ENCODE peak calls at places on chromosomes 1 and 21, in six cellular contexts. One of them, this sample, is unnamed.

GRCh38 chr1:185520188-185520935 is 203.3 kb upstream of the IVNS1ABP start:
- DNase-seq in gastrocnemius medialis: no peak
- DNase-seq in A549: no peak
- DNase-seq in adrenal gland: no peak
- DNase-seq in breast epithelium: no peak
- DNase-seq in NB4: peak; percentile 20
- DNase-seq in this sample: no peak

GRCh38 chr21:35611752-35612151 is 448.6 kb downstream of the SETD4 start:
- DNase-seq in adrenal gland: no peak
- DNase-seq in NB4: no peak
- DNase-seq in gastrocnemius medialis: no peak
- DNase-seq in breast epithelium: no peak
- DNase-seq in A549: no peak
- DNase-seq in this sample: no peak

GRCh38 chr1:7427066-7427465 is 344.0 kb upstream of the VAMP3 start:
- DNase-seq in adrenal gland: no peak
- DNase-seq in NB4: no peak
- DNase-seq in gastrocnemius medialis: no peak
- DNase-seq in A549: no peak
- DNase-seq in breast epithelium: no peak
- DNase-seq in this sample: no peak

GRCh38 chr1:12488666-12489354 is 129.2 kb downstream of the DHRS3 start:
- DNase-seq in gastrocnemius medialis: no peak
- DNase-seq in A549: no peak
- DNase-seq in adrenal gland: no peak
- DNase-seq in NB4: no peak
- DNase-seq in breast epithelium: no peak
- DNase-seq in this sample: no peak

GRCh38 chr1:68456207-68456606 is 6.5 kb upstream of the RPE65 start:
- DNase-seq in adrenal gland: no peak
- DNase-seq in NB4: no peak
- DNase-seq in gastrocnemius medialis: no peak
- DNase-seq in A549: no peak
- DNase-seq in breast epithelium: no peak
- DNase-seq in this sample: no peak

GRCh38 chr1:168609133-168609715 is 32.8 kb downstream of the XCL1 start:
- DNase-seq in NB4: peak; percentile 15
- DNase-seq in adrenal gland: peak; percentile 36
- DNase-seq in breast epithelium: peak; percentile 59
- DNase-seq in gastrocnemius medialis: peak; percentile 91
- DNase-seq in A549: no peak
- DNase-seq in this sample: no peak

GRCh38 chr1:26145041-26145959 is 13.6 kb upstream of the FAM110D start:
- DNase-seq in NB4: peak; percentile 81
- DNase-seq in breast epithelium: peak; percentile 68
- DNase-seq in A549: peak; percentile 67
- DNase-seq in adrenal gland: peak; percentile 89
- DNase-seq in gastrocnemius medialis: peak; percentile 78
- DNase-seq in this sample: no peak

GRCh38 chr1:153533689-153534201 is 2.0 kb downstream of the S100A6 start:
- DNase-seq in NB4: no peak
- DNase-seq in adrenal gland: peak; percentile 45
- DNase-seq in A549: peak; percentile 87
- DNase-seq in gastrocnemius medialis: peak; percentile 59
- DNase-seq in breast epithelium: no peak
- DNase-seq in this sample: peak; percentile 91

GRCh38 chr1:33060579-33061083 is 20.3 kb upstream of the AZIN2 start:
- DNase-seq in NB4: peak; percentile 57
- DNase-seq in breast epithelium: no peak
- DNase-seq in gastrocnemius medialis: peak; percentile 31
- DNase-seq in A549: no peak
- DNase-seq in adrenal gland: no peak
- DNase-seq in this sample: peak; percentile 44

GRCh38 chr1:66140072-66140471 is 347.4 kb downstream of the PDE4B start:
- DNase-seq in breast epithelium: no peak
- DNase-seq in adrenal gland: no peak
- DNase-seq in gastrocnemius medialis: no peak
- DNase-seq in A549: no peak
- DNase-seq in NB4: no peak
- DNase-seq in this sample: no peak

GRCh38 chr1:2388004-2388913 is 3.1 kb downstream of the MORN1 start:
- DNase-seq in breast epithelium: no peak
- DNase-seq in gastrocnemius medialis: no peak
- DNase-seq in A549: no peak
- DNase-seq in adrenal gland: peak; percentile 20
- DNase-seq in NB4: no peak
- DNase-seq in this sample: no peak

GRCh38 chr1:41850029-41850428 is 68.7 kb downstream of the HIVEP3 start:
- DNase-seq in NB4: no peak
- DNase-seq in breast epithelium: no peak
- DNase-seq in A549: no peak
- DNase-seq in gastrocnemius medialis: no peak
- DNase-seq in adrenal gland: no peak
- DNase-seq in this sample: no peak

GRCh38 chr1:158014702-158015320 is 21.4 kb downstream of the KIRREL1 start:
- DNase-seq in adrenal gland: no peak
- DNase-seq in NB4: no peak
- DNase-seq in breast epithelium: no peak
- DNase-seq in gastrocnemius medialis: no peak
- DNase-seq in A549: no peak
- DNase-seq in this sample: no peak

GRCh38 chr1:234659538-234659937 is 49.6 kb upstream of the IRF2BP2 start:
- DNase-seq in adrenal gland: peak; percentile 70
- DNase-seq in breast epithelium: no peak
- DNase-seq in NB4: peak; percentile 71
- DNase-seq in A549: peak; percentile 69
- DNase-seq in gastrocnemius medialis: no peak
- DNase-seq in this sample: peak; percentile 72

GRCh38 chr21:40841524-40842196 is 5.3 kb downstream of the DSCAM start:
- DNase-seq in breast epithelium: no peak
- DNase-seq in adrenal gland: peak; percentile 41
- DNase-seq in NB4: peak; percentile 13
- DNase-seq in A549: peak; percentile 3
- DNase-seq in gastrocnemius medialis: peak; percentile 13
- DNase-seq in this sample: no peak

GRCh38 chr1:54453509-54453908 is 47.3 kb upstream of the SSBP3 start:
- DNase-seq in adrenal gland: no peak
- DNase-seq in gastrocnemius medialis: no peak
- DNase-seq in NB4: no peak
- DNase-seq in breast epithelium: peak; percentile 19
- DNase-seq in A549: no peak
- DNase-seq in this sample: no peak

GRCh38 chr1:3785458-3786157 is 10.7 kb downstream of the LRRC47 start:
- DNase-seq in breast epithelium: no peak
- DNase-seq in adrenal gland: peak; percentile 62
- DNase-seq in gastrocnemius medialis: no peak
- DNase-seq in NB4: peak; percentile 37
- DNase-seq in A549: no peak
- DNase-seq in this sample: no peak

GRCh38 chr1:17826165-17826488 is 71.0 kb downstream of the ACTL8 start:
- DNase-seq in NB4: peak; percentile 33
- DNase-seq in adrenal gland: peak; percentile 56
- DNase-seq in A549: peak; percentile 21
- DNase-seq in breast epithelium: no peak
- DNase-seq in gastrocnemius medialis: peak; percentile 17
- DNase-seq in this sample: peak; percentile 30

GRCh38 chr21:31185663-31186062 is 147.4 kb upstream of the KRTAP19-8 start:
- DNase-seq in breast epithelium: no peak
- DNase-seq in adrenal gland: no peak
- DNase-seq in A549: no peak
- DNase-seq in NB4: no peak
- DNase-seq in gastrocnemius medialis: no peak
- DNase-seq in this sample: no peak

GRCh38 chr1:150560576-150560975 is 11.4 kb downstream of the ADAMTSL4 start:
- DNase-seq in NB4: no peak
- DNase-seq in adrenal gland: no peak
- DNase-seq in gastrocnemius medialis: no peak
- DNase-seq in breast epithelium: no peak
- DNase-seq in A549: no peak
- DNase-seq in this sample: no peak

GRCh38 chr1:150560986-150561829 is 12.0 kb downstream of the ADAMTSL4 start:
- DNase-seq in NB4: peak; percentile 91
- DNase-seq in adrenal gland: peak; percentile 97
- DNase-seq in gastrocnemius medialis: peak; percentile 98
- DNase-seq in breast epithelium: peak; percentile 95
- DNase-seq in A549: peak; percentile 96
- DNase-seq in this sample: peak; percentile 87

GRCh38 chr1:150562384-150563339 is 13.5 kb downstream of the ADAMTSL4 start:
- DNase-seq in breast epithelium: no peak
- DNase-seq in adrenal gland: peak; percentile 66
- DNase-seq in gastrocnemius medialis: peak; percentile 73
- DNase-seq in NB4: peak; percentile 48
- DNase-seq in A549: no peak
- DNase-seq in this sample: no peak

GRCh38 chr1:150563340-150564038 is 14.3 kb downstream of the ADAMTSL4 start:
- DNase-seq in NB4: no peak
- DNase-seq in A549: no peak
- DNase-seq in gastrocnemius medialis: peak; percentile 57
- DNase-seq in breast epithelium: no peak
- DNase-seq in adrenal gland: peak; percentile 69
- DNase-seq in this sample: no peak

DNA sequence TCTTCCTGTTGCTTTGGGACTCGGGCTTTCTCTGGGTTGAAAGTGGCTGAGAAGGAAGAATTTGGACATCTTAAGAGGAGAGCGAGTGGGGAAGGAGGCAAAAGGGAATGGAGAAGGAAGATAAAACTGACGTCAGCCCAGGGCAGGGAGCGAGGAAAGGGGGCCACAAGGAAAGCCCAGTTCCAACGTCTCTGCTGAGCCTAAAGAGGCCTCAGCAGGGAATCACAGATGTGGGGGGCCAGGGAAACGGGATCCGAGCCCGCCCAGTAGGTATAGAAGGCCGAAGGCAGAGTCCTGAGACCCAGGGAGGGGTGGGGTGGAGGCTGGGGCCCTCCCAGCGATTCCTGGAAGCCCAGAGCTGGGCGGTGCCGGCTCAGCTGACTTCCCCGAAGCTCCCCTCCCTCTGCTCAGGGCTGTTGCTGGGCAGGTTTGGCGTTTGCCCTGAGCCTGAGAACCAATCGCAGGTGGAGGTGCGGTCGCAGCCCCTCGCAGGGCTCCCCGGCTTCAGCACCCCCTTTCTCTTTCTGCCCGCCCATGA is 12.7 kb downstream of the ADAMTSL4 start:
- DNase-seq in A549: peak; percentile 86
- DNase-seq in NB4: peak; percentile 42
- DNase-seq in gastrocnemius medialis: peak; percentile 94
- DNase-seq in adrenal gland: peak; percentile 97
- DNase-seq in breast epithelium: peak; percentile 96
- DNase-seq in this sample: peak; percentile 74
- TF ChIP-seq POLR2A in A549: peak; percentile 30
- TF ChIP-seq POLR2A in NB4: no peak
- TF ChIP-seq POLR2A in gastrocnemius medialis: no peak
- TF ChIP-seq POLR2A in adrenal gland: no peak
- TF ChIP-seq POLR2A in breast epithelium: peak; percentile 69
- TF ChIP-seq POLR2A in this sample: no peak

GRCh38 chr1:30710407-30710806 is 13.0 kb downstream of the MATN1 start:
- DNase-seq in gastrocnemius medialis: no peak
- DNase-seq in breast epithelium: no peak
- DNase-seq in NB4: no peak
- DNase-seq in A549: no peak
- DNase-seq in adrenal gland: no peak
- DNase-seq in this sample: no peak
- TF ChIP-seq POLR2A in gastrocnemius medialis: no peak
- TF ChIP-seq POLR2A in breast epithelium: no peak
- TF ChIP-seq POLR2A in NB4: no peak
- TF ChIP-seq POLR2A in A549: no peak
- TF ChIP-seq POLR2A in adrenal gland: no peak
- TF ChIP-seq POLR2A in this sample: no peak

GRCh38 chr1:21935891-21936365 is 1.2 kb downstream of the HSPG2 start:
- DNase-seq in A549: no peak
- DNase-seq in gastrocnemius medialis: no peak
- DNase-seq in breast epithelium: no peak
- DNase-seq in NB4: no peak
- DNase-seq in adrenal gland: no peak
- DNase-seq in this sample: no peak
- TF ChIP-seq POLR2A in A549: no peak
- TF ChIP-seq POLR2A in gastrocnemius medialis: no peak
- TF ChIP-seq POLR2A in breast epithelium: no peak
- TF ChIP-seq POLR2A in NB4: no peak
- TF ChIP-seq POLR2A in adrenal gland: no peak
- TF ChIP-seq POLR2A in this sample: no peak

GRCh38 chr1:200771625-200772555 is 33.2 kb downstream of the CAMSAP2 start:
- DNase-seq in A549: no peak
- DNase-seq in adrenal gland: no peak
- DNase-seq in NB4: no peak
- DNase-seq in breast epithelium: no peak
- DNase-seq in gastrocnemius medialis: no peak
- DNase-seq in this sample: peak; percentile 12

GRCh38 chr1:200776949-200777348 is 38.3 kb downstream of the CAMSAP2 start:
- DNase-seq in NB4: no peak
- DNase-seq in adrenal gland: no peak
- DNase-seq in breast epithelium: no peak
- DNase-seq in A549: no peak
- DNase-seq in gastrocnemius medialis: no peak
- DNase-seq in this sample: no peak

GRCh38 chr1:200774735-200775449 is 36.2 kb downstream of the CAMSAP2 start:
- DNase-seq in gastrocnemius medialis: no peak
- DNase-seq in NB4: no peak
- DNase-seq in adrenal gland: no peak
- DNase-seq in A549: no peak
- DNase-seq in breast epithelium: no peak
- DNase-seq in this sample: no peak

GRCh38 chr1:200775850-200776249 is 37.2 kb downstream of the CAMSAP2 start:
- DNase-seq in adrenal gland: no peak
- DNase-seq in breast epithelium: no peak
- DNase-seq in gastrocnemius medialis: no peak
- DNase-seq in A549: no peak
- DNase-seq in NB4: no peak
- DNase-seq in this sample: no peak

DNA sequence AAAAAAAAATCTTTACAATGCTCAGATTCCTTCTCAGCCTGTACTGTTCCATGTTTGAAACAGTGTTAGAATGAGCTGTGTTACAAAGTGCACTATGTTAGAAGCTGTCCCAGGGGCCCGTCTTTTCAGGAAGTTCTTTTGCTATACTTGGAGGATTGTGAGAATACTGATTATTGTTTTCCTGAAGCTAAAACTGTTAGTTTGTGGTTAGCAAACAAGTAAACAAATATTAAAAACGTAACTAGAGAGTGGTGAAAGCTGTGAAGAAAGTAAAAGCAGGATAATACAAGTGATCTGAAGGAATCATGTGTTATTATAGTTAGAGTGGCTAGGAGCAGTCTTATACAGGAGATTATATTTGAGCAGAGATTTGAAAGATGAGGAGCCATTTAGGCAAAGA is 35.6 kb downstream of the CAMSAP2 start:
- DNase-seq in adrenal gland: no peak
- DNase-seq in gastrocnemius medialis: no peak
- DNase-seq in A549: no peak
- DNase-seq in breast epithelium: no peak
- DNase-seq in NB4: no peak
- DNase-seq in this sample: no peak
- TF ChIP-seq POLR2A in adrenal gland: no peak
- TF ChIP-seq POLR2A in gastrocnemius medialis: no peak
- TF ChIP-seq POLR2A in A549: no peak
- TF ChIP-seq POLR2A in breast epithelium: no peak
- TF ChIP-seq POLR2A in NB4: no peak
- TF ChIP-seq POLR2A in this sample: no peak